ENCODE peak calls at places on chromosomes 2 and 18, in eight cellular contexts. One of them, this sample, is unnamed.

GRCh38 chr2:209946539-209946938 is 55.9 kb upstream of the RPE start:
- DNase-seq in foreskin fibroblast: no peak
- DNase-seq in AG04450: no peak
- DNase-seq in astrocyte of the spinal cord: peak
- DNase-seq in HL-60: no peak
- DNase-seq in SK-N-SH: no peak
- DNase-seq in lung: no peak
- DNase-seq in right lobe of liver: no peak
- DNase-seq in this sample: no peak

GRCh38 chr2:180656455-180656847 is 324.0 kb upstream of the UBE2E3 start:
- DNase-seq in lung: no peak
- DNase-seq in SK-N-SH: no peak
- DNase-seq in HL-60: no peak
- DNase-seq in AG04450: peak
- DNase-seq in right lobe of liver: no peak
- DNase-seq in astrocyte of the spinal cord: peak
- DNase-seq in foreskin fibroblast: peak
- DNase-seq in this sample: no peak

GRCh38 chr2:205524656-205525055 is 157.6 kb upstream of the NRP2 start:
- DNase-seq in foreskin fibroblast: no peak
- DNase-seq in right lobe of liver: no peak
- DNase-seq in HL-60: no peak
- DNase-seq in lung: no peak
- DNase-seq in SK-N-SH: no peak
- DNase-seq in AG04450: no peak
- DNase-seq in astrocyte of the spinal cord: no peak
- DNase-seq in this sample: no peak

GRCh38 chr2:240348522-240348921 is 86.9 kb upstream of the GPC1 start:
- DNase-seq in astrocyte of the spinal cord: no peak
- DNase-seq in lung: no peak
- DNase-seq in right lobe of liver: no peak
- DNase-seq in HL-60: no peak
- DNase-seq in foreskin fibroblast: no peak
- DNase-seq in SK-N-SH: no peak
- DNase-seq in AG04450: no peak
- DNase-seq in this sample: no peak

GRCh38 chr18:77702686-77703085 is 453.0 kb downstream of the GALR1 start:
- DNase-seq in SK-N-SH: peak
- DNase-seq in AG04450: no peak
- DNase-seq in right lobe of liver: no peak
- DNase-seq in foreskin fibroblast: peak
- DNase-seq in HL-60: peak
- DNase-seq in astrocyte of the spinal cord: peak
- DNase-seq in lung: no peak
- DNase-seq in this sample: peak

GRCh38 chr2:172677363-172677762 is 58.3 kb upstream of the RAPGEF4 start:
- DNase-seq in AG04450: no peak
- DNase-seq in right lobe of liver: no peak
- DNase-seq in SK-N-SH: no peak
- DNase-seq in foreskin fibroblast: peak
- DNase-seq in HL-60: no peak
- DNase-seq in astrocyte of the spinal cord: no peak
- DNase-seq in lung: no peak
- DNase-seq in this sample: no peak

GRCh38 chr2:170321526-170321925 is 143.6 kb downstream of the MYO3B start:
- DNase-seq in astrocyte of the spinal cord: no peak
- DNase-seq in foreskin fibroblast: no peak
- DNase-seq in lung: no peak
- DNase-seq in SK-N-SH: no peak
- DNase-seq in HL-60: no peak
- DNase-seq in AG04450: no peak
- DNase-seq in right lobe of liver: no peak
- DNase-seq in this sample: no peak

GRCh38 chr2:10327896-10328666 is 25.4 kb downstream of the HPCAL1 start:
- DNase-seq in astrocyte of the spinal cord: no peak
- DNase-seq in foreskin fibroblast: no peak
- DNase-seq in right lobe of liver: no peak
- DNase-seq in AG04450: no peak
- DNase-seq in HL-60: no peak
- DNase-seq in SK-N-SH: no peak
- DNase-seq in lung: no peak
- DNase-seq in this sample: no peak

GRCh38 chr2:205936446-205936845 is 149.5 kb downstream of the INO80D start:
- DNase-seq in foreskin fibroblast: no peak
- DNase-seq in right lobe of liver: no peak
- DNase-seq in HL-60: no peak
- DNase-seq in astrocyte of the spinal cord: no peak
- DNase-seq in lung: no peak
- DNase-seq in SK-N-SH: no peak
- DNase-seq in AG04450: no peak
- DNase-seq in this sample: no peak

GRCh38 chr2:34549710-34550345 is 950.7 kb upstream of the FAM98A start:
- DNase-seq in HL-60: no peak
- DNase-seq in foreskin fibroblast: no peak
- DNase-seq in right lobe of liver: no peak
- DNase-seq in SK-N-SH: no peak
- DNase-seq in astrocyte of the spinal cord: no peak
- DNase-seq in lung: no peak
- DNase-seq in AG04450: no peak
- DNase-seq in this sample: no peak

GRCh38 chr2:121129692-121130091 is 155.3 kb downstream of the TFCP2L1 start:
- DNase-seq in lung: no peak
- DNase-seq in right lobe of liver: no peak
- DNase-seq in astrocyte of the spinal cord: no peak
- DNase-seq in foreskin fibroblast: no peak
- DNase-seq in HL-60: no peak
- DNase-seq in AG04450: no peak
- DNase-seq in SK-N-SH: no peak
- DNase-seq in this sample: no peak

GRCh38 chr18:75130591-75131274 is 78.2 kb downstream of the PTGR3 start:
- DNase-seq in SK-N-SH: peak
- DNase-seq in astrocyte of the spinal cord: peak
- DNase-seq in foreskin fibroblast: no peak
- DNase-seq in lung: no peak
- DNase-seq in HL-60: no peak
- DNase-seq in right lobe of liver: no peak
- DNase-seq in AG04450: no peak
- DNase-seq in this sample: no peak

GRCh38 chr2:49335546-49335945 is 181.2 kb upstream of the FSHR start:
- DNase-seq in SK-N-SH: no peak
- DNase-seq in foreskin fibroblast: no peak
- DNase-seq in astrocyte of the spinal cord: no peak
- DNase-seq in AG04450: no peak
- DNase-seq in lung: no peak
- DNase-seq in right lobe of liver: no peak
- DNase-seq in HL-60: no peak
- DNase-seq in this sample: no peak

GRCh38 chr18:3012306-3012919 is 531 bp downstream of the LPIN2 start:
- DNase-seq in astrocyte of the spinal cord: peak
- DNase-seq in AG04450: no peak
- DNase-seq in foreskin fibroblast: peak
- DNase-seq in HL-60: peak
- DNase-seq in lung: no peak
- DNase-seq in SK-N-SH: peak
- DNase-seq in right lobe of liver: peak
- DNase-seq in this sample: peak

GRCh38 chr2:88503771-88504170 is 51.3 kb upstream of the FOXI3 start:
- DNase-seq in right lobe of liver: no peak
- DNase-seq in lung: no peak
- DNase-seq in astrocyte of the spinal cord: no peak
- DNase-seq in AG04450: no peak
- DNase-seq in HL-60: no peak
- DNase-seq in SK-N-SH: no peak
- DNase-seq in foreskin fibroblast: no peak
- DNase-seq in this sample: no peak

GRCh38 chr18:14053661-14054060 is 78.6 kb downstream of the ZNF519 start:
- DNase-seq in lung: no peak
- DNase-seq in right lobe of liver: no peak
- DNase-seq in AG04450: no peak
- DNase-seq in foreskin fibroblast: no peak
- DNase-seq in SK-N-SH: no peak
- DNase-seq in astrocyte of the spinal cord: no peak
- DNase-seq in HL-60: no peak
- DNase-seq in this sample: no peak

GRCh38 chr2:63737085-63737701 is 104.5 kb upstream of the UGP2 start:
- DNase-seq in astrocyte of the spinal cord: no peak
- DNase-seq in AG04450: no peak
- DNase-seq in right lobe of liver: peak
- DNase-seq in SK-N-SH: no peak
- DNase-seq in lung: no peak
- DNase-seq in foreskin fibroblast: no peak
- DNase-seq in HL-60: no peak
- DNase-seq in this sample: no peak

GRCh38 chr18:66872277-66872676 is 268.4 kb upstream of the CDH19 start:
- DNase-seq in SK-N-SH: peak
- DNase-seq in lung: no peak
- DNase-seq in HL-60: no peak
- DNase-seq in foreskin fibroblast: peak
- DNase-seq in AG04450: no peak
- DNase-seq in right lobe of liver: no peak
- DNase-seq in astrocyte of the spinal cord: peak
- DNase-seq in this sample: peak
- TF ChIP-seq CTCF in SK-N-SH: peak
- TF ChIP-seq CTCF in lung: no peak
- TF ChIP-seq CTCF in HL-60: no peak
- TF ChIP-seq CTCF in foreskin fibroblast: no peak
- TF ChIP-seq CTCF in AG04450: no peak
- TF ChIP-seq CTCF in right lobe of liver: peak
- TF ChIP-seq CTCF in astrocyte of the spinal cord: no peak
- TF ChIP-seq CTCF in this sample: no peak

DNA sequence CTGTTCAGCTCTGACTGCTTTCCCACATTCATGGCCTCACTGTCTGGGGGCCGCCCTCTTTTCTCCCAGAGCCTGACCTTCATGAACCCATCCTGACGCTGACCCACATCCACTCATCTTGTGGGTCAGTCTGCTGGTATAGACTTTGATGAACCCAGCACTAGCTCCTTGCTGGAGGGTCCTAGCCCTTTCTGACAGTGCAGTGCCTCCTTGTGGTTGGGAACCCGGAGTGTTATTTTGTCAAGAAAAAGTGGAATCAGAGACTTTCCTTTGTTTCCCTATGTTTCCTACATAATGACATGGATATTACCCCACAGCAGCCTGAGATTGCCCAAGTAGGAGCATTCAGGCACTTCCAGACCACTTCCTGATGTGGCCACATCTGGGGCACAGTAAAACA is 19.3 kb upstream of the OSR1 start:
- DNase-seq in right lobe of liver: no peak
- DNase-seq in SK-N-SH: no peak
- DNase-seq in HL-60: no peak
- DNase-seq in foreskin fibroblast: no peak
- DNase-seq in AG04450: no peak
- DNase-seq in lung: no peak
- DNase-seq in astrocyte of the spinal cord: no peak
- DNase-seq in this sample: no peak
- TF ChIP-seq CTCF in right lobe of liver: no peak
- TF ChIP-seq CTCF in SK-N-SH: peak
- TF ChIP-seq CTCF in HL-60: no peak
- TF ChIP-seq CTCF in foreskin fibroblast: no peak
- TF ChIP-seq CTCF in AG04450: no peak
- TF ChIP-seq CTCF in lung: no peak
- TF ChIP-seq CTCF in astrocyte of the spinal cord: no peak
- TF ChIP-seq CTCF in this sample: peak

GRCh38 chr2:150909613-150910012 is 352.1 kb downstream of the RBM43 start:
- DNase-seq in SK-N-SH: no peak
- DNase-seq in lung: no peak
- DNase-seq in astrocyte of the spinal cord: no peak
- DNase-seq in AG04450: no peak
- DNase-seq in right lobe of liver: no peak
- DNase-seq in foreskin fibroblast: no peak
- DNase-seq in HL-60: no peak
- DNase-seq in this sample: peak
- TF ChIP-seq CTCF in SK-N-SH: peak
- TF ChIP-seq CTCF in lung: no peak
- TF ChIP-seq CTCF in astrocyte of the spinal cord: peak
- TF ChIP-seq CTCF in AG04450: no peak
- TF ChIP-seq CTCF in right lobe of liver: no peak
- TF ChIP-seq CTCF in foreskin fibroblast: no peak
- TF ChIP-seq CTCF in HL-60: peak
- TF ChIP-seq CTCF in this sample: peak

GRCh38 chr18:59501876-59502221 is 142.8 kb upstream of the LMAN1 start:
- DNase-seq in astrocyte of the spinal cord: peak
- DNase-seq in AG04450: no peak
- DNase-seq in right lobe of liver: no peak
- DNase-seq in lung: no peak
- DNase-seq in foreskin fibroblast: no peak
- DNase-seq in HL-60: no peak
- DNase-seq in SK-N-SH: no peak
- DNase-seq in this sample: no peak

GRCh38 chr18:59502899-59503245 is 143.8 kb upstream of the LMAN1 start:
- DNase-seq in astrocyte of the spinal cord: no peak
- DNase-seq in SK-N-SH: peak
- DNase-seq in HL-60: no peak
- DNase-seq in right lobe of liver: no peak
- DNase-seq in lung: no peak
- DNase-seq in foreskin fibroblast: no peak
- DNase-seq in AG04450: no peak
- DNase-seq in this sample: no peak

GRCh38 chr18:59502222-59502898 is 143.3 kb upstream of the LMAN1 start:
- DNase-seq in SK-N-SH: no peak
- DNase-seq in HL-60: no peak
- DNase-seq in astrocyte of the spinal cord: peak
- DNase-seq in lung: peak
- DNase-seq in foreskin fibroblast: peak
- DNase-seq in AG04450: peak
- DNase-seq in right lobe of liver: no peak
- DNase-seq in this sample: no peak

GRCh38 chr18:59500765-59501164 is 141.7 kb upstream of the LMAN1 start:
- DNase-seq in right lobe of liver: no peak
- DNase-seq in HL-60: no peak
- DNase-seq in foreskin fibroblast: no peak
- DNase-seq in lung: no peak
- DNase-seq in SK-N-SH: no peak
- DNase-seq in AG04450: no peak
- DNase-seq in astrocyte of the spinal cord: no peak
- DNase-seq in this sample: no peak

DNA sequence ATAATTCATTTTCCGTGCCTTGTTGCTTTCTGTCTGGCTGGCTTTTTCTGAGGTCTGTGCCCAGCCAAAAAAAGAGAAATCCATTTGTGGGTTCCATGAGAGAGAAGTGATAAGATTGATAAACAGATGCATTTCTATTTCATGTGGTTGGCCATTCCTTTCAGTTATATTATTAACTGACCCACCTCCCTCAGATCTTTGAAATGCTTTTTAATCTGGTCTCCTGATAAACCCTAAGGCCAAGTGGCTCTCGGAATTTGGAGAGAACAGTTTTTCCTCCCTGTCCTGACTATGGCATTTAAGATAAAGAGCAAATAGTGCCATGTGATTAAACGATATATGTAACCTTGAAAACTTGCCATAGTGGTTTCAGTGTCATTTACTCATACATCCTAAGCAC is 139.6 kb upstream of the LMAN1 start:
- DNase-seq in right lobe of liver: no peak
- DNase-seq in lung: no peak
- DNase-seq in SK-N-SH: no peak
- DNase-seq in astrocyte of the spinal cord: no peak
- DNase-seq in foreskin fibroblast: no peak
- DNase-seq in HL-60: no peak
- DNase-seq in AG04450: no peak
- DNase-seq in this sample: no peak
- TF ChIP-seq CTCF in right lobe of liver: no peak
- TF ChIP-seq CTCF in lung: no peak
- TF ChIP-seq CTCF in SK-N-SH: no peak
- TF ChIP-seq CTCF in astrocyte of the spinal cord: no peak
- TF ChIP-seq CTCF in foreskin fibroblast: no peak
- TF ChIP-seq CTCF in HL-60: no peak
- TF ChIP-seq CTCF in AG04450: no peak
- TF ChIP-seq CTCF in this sample: no peak

This sample was measured in NB4.